ENCODE peak calls at places on chromosomes 6 and 20, in seven cellular contexts. Y is H9, H is IMR-90, C is Peyer's patch, M is epithelial cell of esophagus, Q is HCT116, U is fibroblast of pulmonary artery. Z is an unnamed sample.

GRCh38 chr6:138521800-138522199 is 22.5 kb upstream of the NHSL1 start:
- DNase-seq in Y (no peak), H (no peak), C (no peak), M (no peak), Q (no peak), U (no peak), Z (no peak)

GRCh38 chr6:16136536-16137450 is 7.9 kb downstream of the MYLIP start:
- DNase-seq in Y (no peak), H (peak), C (no peak), M (peak), Q (peak), U (peak), Z (no peak)

GRCh38 chr6:30749554-30750378 is 5.4 kb upstream of the IER3 start:
- DNase-seq in Y (no peak), H (no peak), C (peak), M (peak), Q (peak), U (no peak), Z (no peak)

GRCh38 chr20:20375862-20376261 is 8.0 kb downstream of the INSM1 start:
- DNase-seq in Y (no peak), H (no peak), C (no peak), M (no peak), Q (no peak), U (no peak), Z (no peak)

GRCh38 chr20:17662333-17663039 is 19.6 kb downstream of the RRBP1 start:
- DNase-seq in Y (no peak), H (peak), C (no peak), M (no peak), Q (no peak), U (peak), Z (no peak)

GRCh38 chr6:125850361-125850760 is 59.6 kb downstream of the NCOA7 start:
- DNase-seq in Y (no peak), H (no peak), C (no peak), M (no peak), Q (no peak), U (no peak), Z (no peak)

GRCh38 chr6:31729515-31729978 is 448 bp upstream of the DDAH2 start:
- DNase-seq in Y (peak), H (peak), C (peak), M (peak), Q (peak), U (peak), Z (peak)

GRCh38 chr6:107543088-107543487 is 53.2 kb downstream of the SOBP start:
- DNase-seq in Y (no peak), H (no peak), C (no peak), M (no peak), Q (no peak), U (no peak), Z (no peak)

GRCh38 chr6:33578588-33579011 is 1.5 kb downstream of the BAK1 start:
- DNase-seq in Y (no peak), H (no peak), C (peak), M (no peak), Q (no peak), U (no peak), Z (no peak)

GRCh38 chr20:31968299-31969126 is 562 bp downstream of the XKR7 start:
- DNase-seq in Y (peak), H (peak), C (peak), M (peak), Q (no peak), U (peak), Z (peak)

GRCh38 chr20:25177890-25178321 is 17.6 kb upstream of the ENTPD6 start:
- DNase-seq in Y (no peak), H (no peak), C (no peak), M (peak), Q (no peak), U (peak), Z (no peak)

GRCh38 chr20:6708010-6708409 is 59.5 kb upstream of the BMP2 start:
- DNase-seq in Y (no peak), H (peak), C (peak), M (peak), Q (no peak), U (peak), Z (no peak)

GRCh38 chr6:107786709-107787588 is 37.2 kb downstream of the SCML4 start:
- DNase-seq in Y (no peak), H (no peak), C (no peak), M (no peak), Q (no peak), U (no peak), Z (no peak)

GRCh38 chr6:54282186-54282585 is 26.1 kb upstream of the TINAG start:
- DNase-seq in Y (no peak), H (peak), C (no peak), M (peak), Q (peak), U (peak), Z (no peak)

GRCh38 chr20:64038579-64039292 is 2.8 kb downstream of the C20orf204 start:
- DNase-seq in Y (peak), H (peak), C (peak), M (peak), Q (peak), U (peak), Z (peak)

GRCh38 chr6:148143771-148144170 is 198.9 kb upstream of the SASH1 start:
- DNase-seq in Y (no peak), H (no peak), C (no peak), M (no peak), Q (no peak), U (no peak), Z (no peak)

GRCh38 chr6:3353939-3354338 is 95.2 kb downstream of the PSMG4 start:
- DNase-seq in Y (no peak), H (no peak), C (no peak), M (no peak), Q (no peak), U (no peak), Z (no peak)

GRCh38 chr6:115133790-115134189 is 791.0 kb upstream of the HS3ST5 start:
- DNase-seq in Y (no peak), H (no peak), C (no peak), M (no peak), Q (no peak), U (no peak), Z (no peak)

GRCh38 chr20:44888226-44889103 is 3.0 kb downstream of the YWHAB start:
- DNase-seq in Y (no peak), H (no peak), C (no peak), M (peak), Q (no peak), U (peak), Z (no peak)

GRCh38 chr6:85660181-85660611 is 17.5 kb upstream of the SYNCRIP start:
- DNase-seq in Y (no peak), H (peak), C (no peak), M (peak), Q (peak), U (peak), Z (no peak)

GRCh38 chr6:53236241-53236640 is 87.6 kb upstream of the GCM1 start:
- DNase-seq in Y (no peak), H (no peak), C (no peak), M (no peak), Q (no peak), U (no peak), Z (no peak)

GRCh38 chr6:37324131-37325033 is 29.4 kb upstream of the RNF8 start:
- DNase-seq in Y (no peak), H (peak), C (no peak), M (peak), Q (peak), U (peak), Z (no peak)

GRCh38 chr6:15491986-15492269 is 170.9 kb downstream of the DTNBP1 start:
- DNase-seq in Y (no peak), H (no peak), C (no peak), M (no peak), Q (no peak), U (no peak), Z (no peak)

GRCh38 chr6:156425374-156425773 is 351.8 kb upstream of the ARID1B start:
- DNase-seq in Y (no peak), H (peak), C (no peak), M (no peak), Q (no peak), U (peak), Z (no peak)

GRCh38 chr6:118370722-118371121 is 177.4 kb upstream of the PLN start:
- DNase-seq in Y (no peak), H (no peak), C (no peak), M (no peak), Q (no peak), U (no peak), Z (no peak)

GRCh38 chr20:25247100-25247665 is 702 bp upstream of the PYGB start:
- DNase-seq in Y (peak), H (peak), C (peak), M (peak), Q (peak), U (peak), Z (peak)

GRCh38 chr6:131054392-131055250 is 8.4 kb downstream of the EPB41L2 start:
- DNase-seq in Y (no peak), H (no peak), C (no peak), M (peak), Q (no peak), U (no peak), Z (no peak)

GRCh38 chr6:111845441-111845871 is 27.8 kb downstream of the FYN start:
- DNase-seq in Y (no peak), H (no peak), C (no peak), M (no peak), Q (no peak), U (peak), Z (no peak)

GRCh38 chr6:1253816-1254215 is 58.1 kb upstream of the FOXQ1 start:
- DNase-seq in Y (no peak), H (no peak), C (no peak), M (no peak), Q (no peak), U (no peak), Z (no peak)

GRCh38 chr6:130239755-130240154 is 17.0 kb upstream of the SAMD3 start:
- DNase-seq in Y (no peak), H (no peak), C (no peak), M (no peak), Q (no peak), U (no peak), Z (no peak)

GRCh38 chr20:5688431-5688972 is 61.7 kb upstream of the SHLD1 start:
- DNase-seq in Y (no peak), H (no peak), C (no peak), M (no peak), Q (no peak), U (peak), Z (peak)

GRCh38 chr6:69427882-69428281 is 368.9 kb downstream of the LMBRD1 start:
- DNase-seq in Y (no peak), H (no peak), C (no peak), M (no peak), Q (no peak), U (no peak), Z (no peak)

GRCh38 chr6:138909511-138909910 is 78.5 kb downstream of the REPS1 start:
- DNase-seq in Y (no peak), H (no peak), C (no peak), M (no peak), Q (no peak), U (no peak), Z (no peak)

GRCh38 chr6:77763124-77763523 is 110.3 kb downstream of the MEI4 start:
- DNase-seq in Y (no peak), H (no peak), C (no peak), M (no peak), Q (no peak), U (no peak), Z (no peak)

GRCh38 chr6:45922728-45923351 is 92.8 kb downstream of the CLIC5 start:
- DNase-seq in Y (peak), H (peak), C (no peak), M (peak), Q (peak), U (peak), Z (peak)

GRCh38 chr20:36805396-36805795 is 31.8 kb upstream of the DSN1 start:
- DNase-seq in Y (no peak), H (no peak), C (no peak), M (no peak), Q (no peak), U (no peak), Z (no peak)
- TF ChIP-seq CTCF in Y (no peak), H (no peak), C (no peak), M (no peak), Q (no peak), U (no peak), Z (no peak)

GRCh38 chr6:153852034-153852433 is 187.0 kb upstream of the OPRM1 start:
- DNase-seq in Y (no peak), H (no peak), C (no peak), M (peak), Q (no peak), U (no peak), Z (no peak)
- TF ChIP-seq CTCF in Y (no peak), H (no peak), C (no peak), M (no peak), Q (no peak), U (no peak), Z (no peak)

DNA sequence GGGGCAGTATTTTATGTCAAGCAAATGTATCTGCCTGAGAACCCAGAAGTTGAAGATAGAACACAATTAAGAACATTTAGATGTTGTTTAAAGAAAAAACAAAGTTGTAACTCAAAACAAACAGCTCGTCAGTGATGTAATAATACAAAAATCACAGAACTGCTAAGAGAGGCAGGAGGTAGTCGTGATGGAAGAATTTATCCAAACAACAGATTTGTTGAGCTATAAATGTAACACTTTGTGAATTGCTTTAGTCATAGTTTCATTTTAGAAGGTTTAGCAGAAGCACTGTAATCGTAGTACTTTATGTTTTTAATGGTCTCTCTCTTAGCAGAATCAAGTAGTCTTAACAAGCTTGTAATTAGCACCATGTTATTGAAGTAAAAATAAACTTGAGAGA is 73.6 kb downstream of the SCAF8 start:
- DNase-seq in Y (no peak), H (peak), C (no peak), M (no peak), Q (no peak), U (no peak), Z (no peak)
- TF ChIP-seq CTCF in Y (no peak), H (no peak), C (no peak), M (no peak), Q (no peak), U (no peak), Z (no peak)

GRCh38 chr20:3434232-3434631 is 26.8 kb upstream of the DNAAF9 start:
- DNase-seq in Y (no peak), H (no peak), C (no peak), M (no peak), Q (no peak), U (no peak), Z (no peak)

GRCh38 chr20:3433720-3434119 is 26.3 kb upstream of the DNAAF9 start:
- DNase-seq in Y (no peak), H (no peak), C (no peak), M (no peak), Q (no peak), U (no peak), Z (no peak)

GRCh38 chr20:3430376-3431069 is 23.1 kb upstream of the DNAAF9 start:
- DNase-seq in Y (no peak), H (no peak), C (no peak), M (peak), Q (no peak), U (no peak), Z (no peak)

GRCh38 chr20:3431109-3431508 is 23.6 kb upstream of the DNAAF9 start:
- DNase-seq in Y (no peak), H (peak), C (no peak), M (no peak), Q (no peak), U (no peak), Z (no peak)

DNA sequence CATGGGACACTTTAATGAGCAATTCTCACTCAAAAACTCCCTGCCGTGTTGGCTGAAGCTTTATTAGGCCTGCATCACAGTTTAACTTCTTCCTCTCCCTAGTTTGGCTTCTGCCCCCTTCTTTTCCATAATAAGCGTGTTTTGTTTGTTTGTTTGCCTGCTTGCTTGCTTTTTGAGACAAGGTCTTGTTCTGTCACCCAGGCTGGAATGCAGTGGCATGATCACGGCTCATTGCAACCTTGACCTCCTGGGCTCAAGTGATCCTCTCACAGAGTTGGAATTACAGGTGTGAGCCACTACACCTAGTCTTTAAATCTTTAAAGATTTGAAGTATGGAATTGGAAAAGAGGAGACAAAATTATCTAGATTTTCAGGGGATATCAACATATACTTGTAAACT is 25.4 kb upstream of the DNAAF9 start:
- DNase-seq in Y (no peak), H (no peak), C (no peak), M (no peak), Q (no peak), U (no peak), Z (no peak)
- TF ChIP-seq CTCF in Y (no peak), H (no peak), C (no peak), M (no peak), Q (no peak), U (no peak), Z (no peak)

Z was measured in endothelial cell.